ENCODE peak calls at places on chromosomes 6 and 20, in four cellular contexts. One of them, this sample, is unnamed.

GRCh38 chr6:154343473-154344308 is 12.9 kb downstream of the IPCEF1 start:
- DNase-seq in psoas muscle: no peak
- DNase-seq in mammary epithelial cell: peak
- DNase-seq in sigmoid colon: no peak
- DNase-seq in this sample: no peak

GRCh38 chr6:43972179-43972914 is 154.9 kb downstream of the MRPL14 start:
- DNase-seq in sigmoid colon: no peak
- DNase-seq in mammary epithelial cell: peak
- DNase-seq in psoas muscle: no peak
- DNase-seq in this sample: peak

GRCh38 chr20:2042400-2042799 is 48.5 kb upstream of the PDYN start:
- DNase-seq in mammary epithelial cell: peak
- DNase-seq in psoas muscle: no peak
- DNase-seq in sigmoid colon: no peak
- DNase-seq in this sample: no peak

GRCh38 chr20:46893877-46894578 is 615 bp upstream of the EYA2 start:
- DNase-seq in mammary epithelial cell: no peak
- DNase-seq in sigmoid colon: no peak
- DNase-seq in psoas muscle: no peak
- DNase-seq in this sample: no peak

GRCh38 chr6:170290306-170291128 is at the start of gene DLL1:
- DNase-seq in psoas muscle: peak
- DNase-seq in mammary epithelial cell: peak
- DNase-seq in sigmoid colon: peak
- DNase-seq in this sample: peak

GRCh38 chr6:42781811-42782688 is at the start of gene BICRAL:
- DNase-seq in sigmoid colon: peak
- DNase-seq in mammary epithelial cell: peak
- DNase-seq in psoas muscle: peak
- DNase-seq in this sample: peak

GRCh38 chr6:114108119-114109002 is 137.4 kb upstream of the HDAC2 start:
- DNase-seq in psoas muscle: peak
- DNase-seq in sigmoid colon: peak
- DNase-seq in mammary epithelial cell: peak
- DNase-seq in this sample: no peak

GRCh38 chr6:6795396-6795795 is 206.9 kb downstream of the LY86 start:
- DNase-seq in sigmoid colon: no peak
- DNase-seq in mammary epithelial cell: no peak
- DNase-seq in psoas muscle: no peak
- DNase-seq in this sample: no peak

GRCh38 chr6:167685654-167686053 is 141.1 kb upstream of the AFDN start:
- DNase-seq in sigmoid colon: no peak
- DNase-seq in psoas muscle: no peak
- DNase-seq in mammary epithelial cell: no peak
- DNase-seq in this sample: no peak

GRCh38 chr6:121614115-121614514 is 178.7 kb downstream of the GJA1 start:
- DNase-seq in psoas muscle: no peak
- DNase-seq in sigmoid colon: no peak
- DNase-seq in mammary epithelial cell: no peak
- DNase-seq in this sample: no peak

GRCh38 chr20:51797357-51798025 is 4.8 kb downstream of the SALL4 start:
- DNase-seq in sigmoid colon: no peak
- DNase-seq in mammary epithelial cell: no peak
- DNase-seq in psoas muscle: no peak
- DNase-seq in this sample: no peak

GRCh38 chr6:108760158-108761050 is 87.8 kb upstream of the ARMC2 start:
- DNase-seq in psoas muscle: peak
- DNase-seq in mammary epithelial cell: no peak
- DNase-seq in sigmoid colon: no peak
- DNase-seq in this sample: no peak

GRCh38 chr6:125587624-125588023 is 161.8 kb upstream of the HEY2 start:
- DNase-seq in mammary epithelial cell: no peak
- DNase-seq in sigmoid colon: no peak
- DNase-seq in psoas muscle: no peak
- DNase-seq in this sample: no peak

GRCh38 chr6:3918474-3918873 is 69.3 kb downstream of the FAM50B start:
- DNase-seq in mammary epithelial cell: no peak
- DNase-seq in sigmoid colon: no peak
- DNase-seq in psoas muscle: no peak
- DNase-seq in this sample: no peak

GRCh38 chr20:34557936-34558319 is 590 bp upstream of the MAP1LC3A start:
- DNase-seq in sigmoid colon: no peak
- DNase-seq in mammary epithelial cell: no peak
- DNase-seq in psoas muscle: no peak
- DNase-seq in this sample: no peak

GRCh38 chr6:161135695-161136591 is 137.9 kb downstream of the AGPAT4 start:
- DNase-seq in mammary epithelial cell: no peak
- DNase-seq in sigmoid colon: no peak
- DNase-seq in psoas muscle: no peak
- DNase-seq in this sample: no peak

GRCh38 chr6:14889172-14889571 is 356.7 kb upstream of the JARID2 start:
- DNase-seq in mammary epithelial cell: no peak
- DNase-seq in sigmoid colon: no peak
- DNase-seq in psoas muscle: no peak
- DNase-seq in this sample: no peak

GRCh38 chr6:14887181-14887580 is 358.7 kb upstream of the JARID2 start:
- DNase-seq in psoas muscle: no peak
- DNase-seq in mammary epithelial cell: no peak
- DNase-seq in sigmoid colon: no peak
- DNase-seq in this sample: no peak

GRCh38 chr6:14889698-14890593 is 355.9 kb upstream of the JARID2 start:
- DNase-seq in mammary epithelial cell: no peak
- DNase-seq in psoas muscle: no peak
- DNase-seq in sigmoid colon: no peak
- DNase-seq in this sample: no peak

GRCh38 chr6:14887986-14888574 is 357.8 kb upstream of the JARID2 start:
- DNase-seq in psoas muscle: no peak
- DNase-seq in mammary epithelial cell: no peak
- DNase-seq in sigmoid colon: no peak
- DNase-seq in this sample: no peak

GRCh38 chr6:14888575-14889000 is 357.3 kb upstream of the JARID2 start:
- DNase-seq in mammary epithelial cell: no peak
- DNase-seq in sigmoid colon: no peak
- DNase-seq in psoas muscle: peak
- DNase-seq in this sample: no peak
- H3K27ac ChIP-seq in mammary epithelial cell: no peak
- H3K27ac ChIP-seq in sigmoid colon: no peak
- H3K27ac ChIP-seq in psoas muscle: peak
- H3K27ac ChIP-seq in this sample: no peak

DNA sequence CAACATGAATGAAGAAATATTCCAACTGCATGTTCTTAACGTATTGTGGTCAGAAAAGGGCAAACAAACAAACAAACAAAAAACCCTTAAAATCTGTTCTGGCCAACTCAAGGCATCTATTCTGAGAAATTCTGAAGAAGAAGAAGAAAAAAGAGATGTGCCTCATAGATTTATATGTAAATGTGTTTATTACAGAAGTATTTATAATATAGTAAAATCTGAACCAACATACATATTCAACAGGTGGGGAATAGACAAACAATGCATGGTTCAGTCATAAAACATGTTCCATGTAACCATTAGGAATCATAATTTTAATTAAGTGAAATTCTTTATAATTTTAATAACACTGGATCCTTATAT is 616 bp downstream of the BTN3A2 start:
- DNase-seq in psoas muscle: no peak
- DNase-seq in sigmoid colon: no peak
- DNase-seq in mammary epithelial cell: no peak
- DNase-seq in this sample: no peak
- H3K4me3 ChIP-seq in psoas muscle: peak
- H3K4me3 ChIP-seq in sigmoid colon: peak
- H3K4me3 ChIP-seq in mammary epithelial cell: peak
- H3K4me3 ChIP-seq in this sample: peak

GRCh38 chr6:36958775-36959554 is 4.4 kb downstream of the PI16 start:
- DNase-seq in mammary epithelial cell: no peak
- DNase-seq in psoas muscle: no peak
- DNase-seq in sigmoid colon: no peak
- DNase-seq in this sample: no peak
- TF ChIP-seq CTCF in mammary epithelial cell: no peak
- TF ChIP-seq CTCF in psoas muscle: no peak
- TF ChIP-seq CTCF in sigmoid colon: no peak
- TF ChIP-seq CTCF in this sample: no peak

DNA sequence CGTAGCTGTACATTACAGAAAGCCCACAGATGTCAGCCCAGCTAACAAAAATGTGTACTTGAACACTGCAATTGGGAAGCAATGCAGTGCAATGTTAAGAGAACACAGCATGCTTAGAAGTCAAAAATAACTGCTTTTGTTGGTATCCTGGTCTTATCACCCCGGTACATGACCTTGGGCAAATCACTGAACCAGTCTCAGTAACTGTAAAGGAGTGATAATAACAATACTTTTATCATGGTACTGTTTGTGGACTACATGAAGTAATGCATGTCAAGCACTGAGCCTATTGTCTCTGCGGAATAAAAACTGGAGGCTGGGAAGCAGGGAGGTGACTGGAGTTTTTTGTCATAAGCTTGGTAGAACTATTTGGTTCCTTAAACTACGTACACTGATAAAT is 44.7 kb upstream of the SPDEF start:
- DNase-seq in mammary epithelial cell: no peak
- DNase-seq in sigmoid colon: no peak
- DNase-seq in psoas muscle: no peak
- DNase-seq in this sample: no peak
- H3K27ac ChIP-seq in mammary epithelial cell: no peak
- H3K27ac ChIP-seq in sigmoid colon: no peak
- H3K27ac ChIP-seq in psoas muscle: peak
- H3K27ac ChIP-seq in this sample: no peak

DNA sequence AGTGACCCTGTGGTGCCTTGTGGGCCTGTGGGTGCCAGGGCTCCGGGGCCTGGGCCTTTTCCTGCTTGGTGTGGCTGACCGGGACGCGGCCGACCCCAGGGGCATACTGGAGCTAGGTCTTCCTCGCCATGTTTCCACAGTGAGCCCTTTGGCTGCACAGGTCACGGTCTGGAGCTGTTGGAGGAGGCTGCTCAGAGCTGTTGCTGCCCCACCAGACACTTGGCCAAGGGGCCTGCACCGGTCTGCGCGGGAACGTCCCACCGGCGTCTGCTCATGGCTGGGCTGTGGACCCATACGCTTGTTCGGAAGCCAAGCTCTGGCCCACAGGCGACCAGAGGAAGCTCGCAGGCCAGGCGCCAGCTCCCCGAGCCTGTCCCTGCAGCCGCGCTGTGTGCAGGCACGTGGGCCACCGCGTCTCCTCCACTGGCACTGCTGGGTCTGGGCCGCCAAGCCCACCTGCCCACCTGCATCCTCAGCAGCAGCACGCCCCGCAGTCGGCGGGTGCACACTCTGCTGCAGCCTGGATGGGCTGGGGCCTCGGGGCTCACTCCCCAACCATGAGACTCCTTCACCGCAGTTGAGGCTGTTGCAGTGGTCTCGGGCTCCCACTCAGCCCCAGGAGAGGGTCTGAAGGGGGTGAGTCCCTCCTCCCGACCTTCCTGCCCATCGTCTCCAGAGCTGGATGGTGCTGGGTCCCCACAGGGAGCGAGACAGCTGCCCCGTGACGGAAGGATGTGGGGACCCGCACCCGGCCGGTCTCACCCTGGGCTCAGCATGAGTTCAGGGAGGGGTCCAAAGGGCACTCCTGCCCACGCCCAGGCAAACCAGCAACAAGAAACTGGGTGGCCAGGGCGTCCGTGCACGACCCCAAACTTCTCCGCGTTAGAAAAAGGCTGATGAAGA is 15.5 kb upstream of the TCFL5 start:
- DNase-seq in psoas muscle: peak
- DNase-seq in sigmoid colon: peak
- DNase-seq in mammary epithelial cell: no peak
- DNase-seq in this sample: peak
- H3K4me3 ChIP-seq in psoas muscle: no peak
- H3K4me3 ChIP-seq in sigmoid colon: no peak
- H3K4me3 ChIP-seq in mammary epithelial cell: no peak
- H3K4me3 ChIP-seq in this sample: peak

GRCh38 chr6:17588011-17588410 is 12.1 kb upstream of the FAM8A1 start:
- DNase-seq in mammary epithelial cell: no peak
- DNase-seq in sigmoid colon: no peak
- DNase-seq in psoas muscle: no peak
- DNase-seq in this sample: no peak

GRCh38 chr6:17593246-17593645 is 6.9 kb upstream of the FAM8A1 start:
- DNase-seq in psoas muscle: no peak
- DNase-seq in sigmoid colon: no peak
- DNase-seq in mammary epithelial cell: no peak
- DNase-seq in this sample: no peak

GRCh38 chr6:17591292-17591691 is 8.8 kb upstream of the FAM8A1 start:
- DNase-seq in sigmoid colon: no peak
- DNase-seq in mammary epithelial cell: no peak
- DNase-seq in psoas muscle: no peak
- DNase-seq in this sample: no peak

GRCh38 chr6:17585766-17586502 is 14.2 kb upstream of the FAM8A1 start:
- DNase-seq in sigmoid colon: no peak
- DNase-seq in mammary epithelial cell: peak
- DNase-seq in psoas muscle: no peak
- DNase-seq in this sample: no peak

DNA sequence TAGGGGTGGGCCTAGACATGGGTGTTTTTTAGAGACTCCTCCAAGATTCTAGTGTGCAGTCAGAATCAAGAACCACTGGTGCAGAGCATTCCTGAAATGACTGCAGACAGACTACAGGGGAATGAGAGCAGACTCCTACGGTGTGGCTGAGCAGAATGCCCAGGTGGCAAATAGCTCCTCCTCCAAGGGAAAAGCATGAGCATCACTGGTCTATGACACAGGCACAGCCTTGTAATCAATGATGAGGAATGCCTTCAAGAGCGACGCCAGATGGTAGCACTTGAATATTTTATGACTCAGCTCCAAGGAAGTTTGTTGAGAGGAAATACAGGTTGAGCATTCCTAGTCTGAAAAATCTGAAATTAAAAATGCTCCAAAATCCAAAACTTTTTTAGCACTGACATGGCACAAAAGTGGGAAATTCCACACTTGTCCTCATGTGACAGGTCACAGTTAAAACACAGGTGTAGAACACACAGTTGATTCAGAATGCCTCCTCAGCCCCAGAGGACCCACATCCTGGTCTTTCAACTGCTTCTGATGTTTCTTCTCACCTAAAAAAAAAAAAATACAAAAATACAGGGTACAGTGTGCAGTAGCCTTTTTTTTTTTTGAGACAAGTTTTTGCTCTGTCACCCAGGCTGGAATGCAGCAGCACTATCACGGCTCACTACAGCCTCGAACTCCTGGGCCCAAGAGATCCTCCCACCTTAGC is 10.5 kb upstream of the FAM8A1 start:
- DNase-seq in psoas muscle: no peak
- DNase-seq in sigmoid colon: no peak
- DNase-seq in mammary epithelial cell: peak
- DNase-seq in this sample: no peak
- TF ChIP-seq CTCF in psoas muscle: no peak
- TF ChIP-seq CTCF in sigmoid colon: no peak
- TF ChIP-seq CTCF in mammary epithelial cell: no peak
- TF ChIP-seq CTCF in this sample: no peak

GRCh38 chr20:35627121-35627520 is 11.5 kb downstream of the SPAG4 start:
- DNase-seq in psoas muscle: no peak
- DNase-seq in mammary epithelial cell: no peak
- DNase-seq in sigmoid colon: no peak
- DNase-seq in this sample: no peak
- H3K27ac ChIP-seq in psoas muscle: no peak
- H3K27ac ChIP-seq in mammary epithelial cell: no peak
- H3K27ac ChIP-seq in sigmoid colon: no peak
- H3K27ac ChIP-seq in this sample: no peak